ENCODE peak calls at places on chromosomes 7 and 10, in seven cellular contexts. P, Q, X, F, B, O and T are unnamed samples.

GRCh38 chr10:78950656-78951587 is 117.8 kb upstream of the ZMIZ1 start:
- DNase-seq in P (no peak), Q (no peak), X (no peak), F (no peak), B (no peak), O (no peak), T (no peak)

GRCh38 chr10:122678266-122678665 is 21.4 kb downstream of the C10orf120 start:
- DNase-seq in P (no peak), Q (no peak), X (no peak), F (no peak), B (no peak), O (no peak), T (no peak)

GRCh38 chr7:116692599-116693308 is 20.8 kb downstream of the MET start:
- DNase-seq in P (no peak), Q (no peak), X (no peak), F (no peak), B (no peak), O (peak), T (peak)

GRCh38 chr10:19824397-19825342 is 8.4 kb downstream of the PLXDC2 start:
- DNase-seq in P (no peak), Q (no peak), X (no peak), F (no peak), B (no peak), O (no peak), T (no peak)

GRCh38 chr10:104299031-104299904 is 30.3 kb downstream of the GSTO2 start:
- DNase-seq in P (no peak), Q (no peak), X (no peak), F (no peak), B (no peak), O (peak), T (peak)

GRCh38 chr7:10211861-10212260 is 761.8 kb upstream of the PHF14 start:
- DNase-seq in P (no peak), Q (no peak), X (no peak), F (no peak), B (no peak), O (no peak), T (no peak)

GRCh38 chr7:71752171-71752935 is 620.4 kb downstream of the GALNT17 start:
- DNase-seq in P (peak), Q (peak), X (peak), F (no peak), B (no peak), O (no peak), T (peak)

GRCh38 chr10:14383266-14383665 is 52.5 kb upstream of the FRMD4A start:
- DNase-seq in P (no peak), Q (no peak), X (no peak), F (no peak), B (no peak), O (peak), T (peak)

GRCh38 chr10:44716470-44716869 is 194.7 kb upstream of the TMEM72 start:
- DNase-seq in P (no peak), Q (no peak), X (no peak), F (no peak), B (no peak), O (no peak), T (no peak)

GRCh38 chr10:99926925-99927718 is 82.6 kb downstream of the DNMBP start:
- DNase-seq in P (no peak), Q (no peak), X (no peak), F (no peak), B (no peak), O (peak), T (peak)

GRCh38 chr7:159117366-159118219 is 27.1 kb downstream of the VIPR2 start:
- DNase-seq in P (no peak), Q (peak), X (no peak), F (no peak), B (no peak), O (no peak), T (no peak)

GRCh38 chr10:118901409-118901808 is 128.1 kb upstream of the NANOS1 start:
- DNase-seq in P (no peak), Q (no peak), X (no peak), F (no peak), B (no peak), O (no peak), T (no peak)

GRCh38 chr7:117117172-117117571 is 163.9 kb downstream of the ST7 start:
- DNase-seq in P (no peak), Q (no peak), X (no peak), F (no peak), B (no peak), O (no peak), T (no peak)

GRCh38 chr10:43606323-43607198 is at the start of gene ZNF485:
- DNase-seq in P (peak), Q (peak), X (peak), F (peak), B (peak), O (peak), T (peak)

GRCh38 chr7:38760226-38760625 is 129.1 kb upstream of the AMPH start:
- DNase-seq in P (no peak), Q (no peak), X (no peak), F (no peak), B (no peak), O (no peak), T (peak)

GRCh38 chr7:116984917-116985316 is 31.6 kb downstream of the ST7 start:
- DNase-seq in P (peak), Q (no peak), X (no peak), F (no peak), B (no peak), O (peak), T (peak)

GRCh38 chr10:34504534-34504933 is 310.6 kb downstream of the PARD3 start:
- DNase-seq in P (no peak), Q (no peak), X (no peak), F (no peak), B (no peak), O (peak), T (peak)

GRCh38 chr7:143504215-143504936 is 26.7 kb downstream of the TAS2R41 start:
- DNase-seq in P (no peak), Q (no peak), X (no peak), F (no peak), B (no peak), O (no peak), T (peak)

GRCh38 chr10:92407305-92408016 is 116.5 kb downstream of the MARCHF5 start:
- DNase-seq in P (no peak), Q (no peak), X (no peak), F (no peak), B (peak), O (peak), T (no peak)

GRCh38 chr7:84452618-84453017 is 258.0 kb upstream of the SEMA3A start:
- DNase-seq in P (no peak), Q (no peak), X (no peak), F (no peak), B (no peak), O (no peak), T (no peak)

GRCh38 chr7:98810166-98810802 is 59.5 kb downstream of the TMEM130 start:
- DNase-seq in P (no peak), Q (no peak), X (no peak), F (no peak), B (no peak), O (no peak), T (no peak)

GRCh38 chr7:134662871-134663205 is 16.2 kb downstream of the BPGM start:
- DNase-seq in P (no peak), Q (no peak), X (no peak), F (no peak), B (no peak), O (no peak), T (peak)